ENCODE peak calls at places on chromosomes 7 and 10, in nine cellular contexts. F is tibial nerve, K is GM12878, E is heart left ventricle, V is spleen, G is gastrocnemius medialis, H is IMR-90, P is stomach, M is Peyer's patch. B is an unnamed sample.

GRCh38 chr7:82562716-82563404 is 119.3 kb upstream of the CACNA2D1 start:
- DNase-seq in F (no peak), P (no peak), V (no peak), G (no peak), M (no peak), E (no peak), H (peak; percentile 76), K (no peak), B (no peak)

GRCh38 chr10:116271593-116272496 is 1.2 kb downstream of the GFRA1 start:
- DNase-seq in H (peak; percentile 4), E (no peak), M (no peak), V (no peak), F (no peak), G (no peak), P (no peak), K (no peak), B (peak; percentile 34)

GRCh38 chr7:106346678-106347217 is 62.0 kb upstream of the NAMPT start:
- DNase-seq in K (peak; percentile 92), H (peak; percentile 97), P (no peak), F (no peak), G (no peak), V (no peak), M (no peak), E (no peak), B (peak; percentile 63)

GRCh38 chr7:107914834-107915233 is 23.9 kb downstream of the DLD start:
- DNase-seq in V (no peak), F (no peak), M (no peak), K (no peak), H (no peak), G (no peak), P (no peak), E (no peak), B (no peak)

GRCh38 chr7:101984997-101985645 is 167.7 kb downstream of the CUX1 start:
- DNase-seq in V (no peak), E (no peak), F (no peak), H (no peak), P (no peak), G (no peak), K (no peak), M (no peak), B (no peak)

GRCh38 chr7:85464042-85464651 is 277.3 kb upstream of the SEMA3D start:
- DNase-seq in V (no peak), F (no peak), P (no peak), E (no peak), K (no peak), H (no peak), M (no peak), G (no peak), B (no peak)

GRCh38 chr10:73044378-73045285 is 52.0 kb downstream of the P4HA1 start:
- DNase-seq in M (no peak), V (no peak), G (no peak), P (no peak), K (no peak), H (peak; percentile 94), F (no peak), E (no peak), B (no peak)

GRCh38 chr7:128084896-128085608 is 53.8 kb upstream of the LRRC4 start:
- DNase-seq in H (peak; percentile 77), P (no peak), G (no peak), V (no peak), K (no peak), E (peak; percentile 49), F (no peak), M (no peak), B (peak; percentile 94)

GRCh38 chr7:157347217-157347904 is 10.6 kb downstream of the DNAJB6 start:
- DNase-seq in K (no peak), M (no peak), V (no peak), E (no peak), P (no peak), F (peak; percentile 18), H (peak; percentile 85), G (peak; percentile 79), B (peak; percentile 61)

DNA sequence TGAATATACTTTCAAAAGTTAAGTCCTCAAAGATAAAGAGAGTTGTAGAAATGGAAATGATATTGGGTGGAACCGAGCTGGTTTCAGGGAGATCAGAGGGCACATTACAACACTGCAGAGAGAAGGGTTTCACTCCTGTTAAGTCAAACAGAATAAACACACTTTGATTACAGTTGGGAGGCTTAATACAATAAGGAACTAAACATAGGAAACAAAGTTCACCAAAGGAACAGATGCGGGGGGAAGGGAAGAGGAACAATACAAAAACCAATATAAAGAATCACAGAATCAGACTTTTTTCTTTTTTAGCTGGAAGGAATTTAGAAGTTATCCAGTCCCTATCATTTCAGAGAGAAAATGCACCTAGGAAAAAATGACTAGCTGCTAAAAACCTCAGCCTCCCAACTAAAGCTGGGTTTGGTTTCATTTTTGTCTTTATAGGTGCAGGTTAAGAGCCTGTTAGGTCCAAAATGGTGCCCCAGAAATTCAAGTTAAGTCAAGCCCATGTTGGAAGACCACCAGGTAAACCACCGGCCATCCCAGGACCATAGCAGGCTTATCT is 81.9 kb downstream of the DNMBP start:
- DNase-seq in F (no peak), P (no peak), M (no peak), K (no peak), H (no peak), E (no peak), V (no peak), G (no peak), B (no peak)
- TF ChIP-seq POLR2A in F (no peak), P (no peak), M (peak; percentile 80), K (no peak), H (no peak), E (no peak), V (no peak), G (no peak), B (no peak)

GRCh38 chr7:100967292-100967863 is 2.0 kb upstream of the MUC12 start:
- DNase-seq in V (no peak), K (no peak), G (no peak), M (peak; percentile 60), P (no peak), H (no peak), E (no peak), F (no peak), B (no peak)

GRCh38 chr7:100964630-100965029 is 4.7 kb upstream of the MUC12 start:
- DNase-seq in P (no peak), M (peak; percentile 55), K (no peak), F (no peak), G (no peak), E (no peak), H (no peak), V (no peak), B (no peak)

GRCh38 chr7:100965051-100965722 is 4.2 kb upstream of the MUC12 start:
- DNase-seq in V (no peak), H (no peak), P (no peak), G (no peak), K (no peak), M (no peak), E (no peak), F (no peak), B (no peak)

GRCh38 chr7:100966542-100967291 is 2.6 kb upstream of the MUC12 start:
- DNase-seq in M (peak; percentile 70), F (no peak), H (no peak), V (no peak), K (no peak), G (no peak), E (no peak), P (no peak), B (no peak)

DNA sequence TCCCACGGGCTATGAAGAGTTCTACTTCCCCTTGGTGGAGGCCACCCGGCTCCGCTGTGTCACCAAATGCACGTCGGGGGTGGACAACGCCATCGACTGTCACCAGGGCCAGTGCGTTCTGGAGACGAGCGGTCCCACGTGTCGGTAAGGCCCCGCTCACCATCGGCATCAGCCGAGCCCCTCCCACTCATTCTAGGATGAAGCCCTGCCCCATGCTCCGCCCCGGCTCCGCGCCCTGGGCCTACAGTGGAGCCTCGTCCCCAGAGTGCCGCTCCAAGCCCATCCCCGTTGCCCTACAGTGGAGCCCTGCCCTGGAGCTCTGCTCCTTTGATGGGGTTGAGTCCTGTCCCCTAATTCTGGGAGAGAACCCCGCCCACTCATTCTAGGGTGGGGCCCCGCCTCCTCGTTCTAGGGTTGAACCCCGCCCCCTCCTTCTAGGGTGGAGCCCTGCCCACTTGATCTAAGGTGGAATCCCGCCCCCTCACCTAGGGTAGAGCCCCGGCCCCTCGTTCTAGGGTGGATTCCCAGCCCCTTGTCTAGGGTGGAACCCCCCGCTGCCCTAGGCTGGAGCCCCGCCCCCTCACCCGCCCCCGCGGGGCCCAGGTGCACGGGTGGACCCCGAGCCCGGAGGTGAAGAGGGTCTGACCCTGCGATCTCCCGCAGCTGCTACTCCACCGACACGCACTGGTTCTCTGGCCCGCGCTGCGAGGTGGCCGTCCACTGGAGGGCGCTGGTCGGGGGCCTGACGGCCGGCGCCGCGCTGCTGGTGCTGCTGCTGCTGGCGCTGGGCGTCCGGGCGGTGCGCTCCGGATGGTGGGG is 3.4 kb upstream of the MUC12 start:
- DNase-seq in V (peak; percentile 88), E (peak; percentile 63), K (no peak), P (peak; percentile 76), H (no peak), M (peak; percentile 99), G (no peak), F (no peak), B (peak; percentile 69)
- H3K27me3 ChIP-seq in V (peaks cover 87% of the 10 kb centered on the region), E (peaks cover 58% of the 10 kb centered on the region), K (peaks cover 15% of the 10 kb centered on the region), P (peaks cover 92% of the 10 kb centered on the region), H (peaks cover 53% of the 10 kb centered on the region), M (peaks cover 28% of the 10 kb centered on the region), G (peaks cover 51% of the 10 kb centered on the region), F (no peaks in the 10 kb centered on the region), B (peaks cover 57% of the 10 kb centered on the region)

DNA sequence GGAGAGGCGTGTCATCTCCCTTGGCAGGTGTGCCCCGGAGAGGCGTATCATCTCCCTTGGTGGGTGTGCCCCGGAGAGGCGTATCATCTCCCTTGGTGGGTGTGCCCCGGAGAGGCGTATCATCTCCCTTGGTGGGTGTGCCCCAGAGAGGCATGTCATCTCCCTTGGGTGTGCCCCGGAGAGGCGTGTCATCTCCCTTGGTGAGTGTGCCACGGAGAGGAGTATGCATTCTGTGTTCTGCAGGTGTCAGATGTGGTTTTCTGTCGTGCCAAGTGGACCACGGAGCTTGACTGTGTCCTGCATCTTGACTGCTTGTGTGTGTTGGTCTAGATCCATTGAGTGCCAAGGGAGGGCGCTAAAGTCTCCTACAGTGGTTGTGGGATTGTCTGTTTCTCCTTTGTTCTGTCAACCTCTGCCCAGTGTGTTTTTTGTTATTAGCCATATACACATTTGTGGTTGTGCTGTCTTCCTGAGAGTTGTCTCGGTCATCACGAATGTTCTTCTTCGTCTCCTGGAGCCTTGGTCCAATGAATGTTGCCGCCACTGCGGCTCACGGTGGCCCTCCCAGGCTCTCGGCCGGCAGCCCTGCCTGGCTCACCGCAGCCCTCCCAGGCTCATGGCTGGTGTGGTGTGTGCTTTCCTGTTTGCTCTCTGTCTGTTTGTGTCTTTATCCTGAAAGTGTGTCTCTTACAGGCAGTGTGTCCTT is 96.8 kb downstream of the INPP5A start:
- DNase-seq in V (peak; percentile 73), H (no peak), K (no peak), G (no peak), M (peak; percentile 76), E (no peak), F (no peak), P (no peak), B (peak; percentile 8)
- TF ChIP-seq CTCF in V (no peak), H (no peak), K (peak; percentile 20), G (no peak), M (no peak), E (no peak), F (no peak), P (no peak), B (no peak)

GRCh38 chr10:94000638-94001420 is 7.1 kb downstream of the PLCE1 start:
- DNase-seq in K (no peak), H (no peak), M (peak; percentile 63), G (no peak), E (no peak), P (no peak), V (no peak), F (no peak), B (no peak)
- TF ChIP-seq POLR2A in K (no peak), H (no peak), M (peak; percentile 46), G (no peak), E (no peak), P (no peak), V (no peak), F (no peak), B (no peak)